ENCODE peak calls at places on chromosomes 3 and 15, in four cellular contexts. One of them, this sample, is unnamed.

GRCh38 chr15:67587754-67588153 is 45.3 kb downstream of the MAP2K5 start:
- DNase-seq in HepG2: no peak
- DNase-seq in K562: peak; percentile 6
- DNase-seq in GM12878: no peak
- DNase-seq in this sample: no peak

GRCh38 chr15:69996842-69997478 is 100.8 kb downstream of the TLE3 start:
- DNase-seq in HepG2: no peak
- DNase-seq in K562: no peak
- DNase-seq in GM12878: no peak
- DNase-seq in this sample: no peak

GRCh38 chr15:40327338-40327917 is 3.9 kb downstream of the INAFM2 start:
- DNase-seq in HepG2: no peak
- DNase-seq in K562: no peak
- DNase-seq in GM12878: no peak
- DNase-seq in this sample: no peak

GRCh38 chr3:67018105-67018788 is 20.1 kb downstream of the KBTBD8 start:
- DNase-seq in HepG2: no peak
- DNase-seq in K562: peak; percentile 90
- DNase-seq in GM12878: no peak
- DNase-seq in this sample: peak; percentile 6

GRCh38 chr3:28672411-28672810 is 323.8 kb upstream of the AZI2 start:
- DNase-seq in HepG2: no peak
- DNase-seq in K562: no peak
- DNase-seq in GM12878: no peak
- DNase-seq in this sample: no peak

GRCh38 chr15:47184405-47185221 is 532.7 kb upstream of the SEMA6D start:
- DNase-seq in HepG2: no peak
- DNase-seq in K562: no peak
- DNase-seq in GM12878: no peak
- DNase-seq in this sample: no peak

GRCh38 chr3:11544413-11545181 is 99.1 kb downstream of the VGLL4 start:
- DNase-seq in HepG2: peak; percentile 23
- DNase-seq in K562: no peak
- DNase-seq in GM12878: no peak
- DNase-seq in this sample: no peak

GRCh38 chr3:25473246-25473645 is 45.2 kb downstream of the RARB start:
- DNase-seq in HepG2: no peak
- DNase-seq in K562: no peak
- DNase-seq in GM12878: no peak
- DNase-seq in this sample: no peak

GRCh38 chr3:46865034-46865507 is 1.8 kb upstream of the MYL3 start:
- DNase-seq in HepG2: no peak
- DNase-seq in K562: no peak
- DNase-seq in GM12878: no peak
- DNase-seq in this sample: no peak

GRCh38 chr3:160580938-160581337 is 15.6 kb upstream of the KPNA4 start:
- DNase-seq in HepG2: no peak
- DNase-seq in K562: no peak
- DNase-seq in GM12878: no peak
- DNase-seq in this sample: no peak

GRCh38 chr3:104885214-104885814 is 481.4 kb upstream of the ALCAM start:
- DNase-seq in HepG2: no peak
- DNase-seq in K562: no peak
- DNase-seq in GM12878: no peak
- DNase-seq in this sample: no peak

GRCh38 chr15:34616613-34617012 is 33.2 kb upstream of the GOLGA8B start:
- DNase-seq in HepG2: peak; percentile 9
- DNase-seq in K562: peak; percentile 83
- DNase-seq in GM12878: no peak
- DNase-seq in this sample: peak; percentile 58

GRCh38 chr3:72891053-72891855 is 3.4 kb downstream of the GXYLT2 start:
- DNase-seq in HepG2: peak; percentile 46
- DNase-seq in K562: peak; percentile 48
- DNase-seq in GM12878: no peak
- DNase-seq in this sample: no peak

GRCh38 chr3:72894941-72895552 is 7.2 kb downstream of the GXYLT2 start:
- DNase-seq in HepG2: no peak
- DNase-seq in K562: no peak
- DNase-seq in GM12878: no peak
- DNase-seq in this sample: no peak

GRCh38 chr3:72892081-72892763 is 4.4 kb downstream of the GXYLT2 start:
- DNase-seq in HepG2: peak; percentile 56
- DNase-seq in K562: no peak
- DNase-seq in GM12878: no peak
- DNase-seq in this sample: no peak

GRCh38 chr3:72890166-72890925 is 2.5 kb downstream of the GXYLT2 start:
- DNase-seq in HepG2: peak; percentile 11
- DNase-seq in K562: no peak
- DNase-seq in GM12878: no peak
- DNase-seq in this sample: no peak

GRCh38 chr3:72892870-72893269 is 5.0 kb downstream of the GXYLT2 start:
- DNase-seq in HepG2: peak; percentile 33
- DNase-seq in K562: peak; percentile 64
- DNase-seq in GM12878: no peak
- DNase-seq in this sample: peak; percentile 36
- TF ChIP-seq RAD21 in HepG2: no peak
- TF ChIP-seq RAD21 in K562: peak; percentile 20
- TF ChIP-seq RAD21 in GM12878: no peak
- TF ChIP-seq RAD21 in this sample: no peak

DNA sequence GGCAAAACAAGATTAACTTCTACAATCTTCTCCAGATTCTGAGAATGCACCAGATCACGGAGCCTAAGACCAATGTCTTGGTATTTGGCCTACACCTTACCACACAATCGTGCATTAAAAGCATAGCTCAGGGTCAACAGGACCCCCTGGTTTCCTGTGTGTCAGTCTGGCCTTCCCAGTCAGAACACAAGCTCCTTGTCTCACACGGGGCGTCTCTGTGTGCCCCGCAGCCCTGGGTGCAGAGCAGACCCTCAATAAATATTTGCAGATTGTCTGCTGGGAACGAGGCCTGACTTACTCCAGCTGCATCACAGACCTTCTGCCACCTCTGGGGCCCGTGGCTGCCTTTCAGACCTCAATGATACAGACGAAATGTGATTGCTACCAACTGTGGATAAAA is 82.5 kb upstream of the CTNNB1 start:
- DNase-seq in HepG2: peak; percentile 52
- DNase-seq in K562: no peak
- DNase-seq in GM12878: no peak
- DNase-seq in this sample: no peak
- TF ChIP-seq JUNB in HepG2: no peak
- TF ChIP-seq JUNB in K562: no peak
- TF ChIP-seq JUNB in GM12878: no peak
- TF ChIP-seq JUNB in this sample: no peak

GRCh38 chr15:43280996-43281395 is 14.3 kb upstream of the TGM5 start:
- DNase-seq in HepG2: no peak
- DNase-seq in K562: no peak
- DNase-seq in GM12878: no peak
- DNase-seq in this sample: no peak

GRCh38 chr15:43286074-43286473 is 19.3 kb upstream of the TGM5 start:
- DNase-seq in HepG2: no peak
- DNase-seq in K562: no peak
- DNase-seq in GM12878: no peak
- DNase-seq in this sample: no peak

GRCh38 chr15:43281926-43282602 is 15.3 kb upstream of the TGM5 start:
- DNase-seq in HepG2: no peak
- DNase-seq in K562: no peak
- DNase-seq in GM12878: no peak
- DNase-seq in this sample: no peak

GRCh38 chr15:43287254-43287653 is 20.5 kb upstream of the TGM5 start:
- DNase-seq in HepG2: no peak
- DNase-seq in K562: no peak
- DNase-seq in GM12878: no peak
- DNase-seq in this sample: no peak

DNA sequence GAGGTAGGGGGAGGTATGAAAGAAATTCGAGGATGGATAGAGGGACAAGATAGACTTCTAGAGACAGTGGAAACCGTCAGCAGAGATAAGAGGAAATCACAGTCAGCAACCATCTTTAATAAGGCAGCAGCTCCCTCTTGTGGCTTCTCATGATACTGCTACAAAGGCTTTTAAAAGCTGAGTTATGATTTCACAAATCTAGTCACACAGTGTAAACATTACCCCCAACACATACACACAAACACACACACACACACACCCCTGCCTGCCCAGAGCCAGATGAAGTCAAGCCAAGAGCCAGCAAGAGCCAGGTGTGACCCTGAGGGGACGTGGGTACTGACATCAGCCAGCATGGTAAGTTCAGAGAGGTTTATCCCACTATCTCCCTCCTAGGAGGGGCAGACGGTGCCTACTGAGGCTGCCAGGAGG is 18.9 kb upstream of the TGM5 start:
- DNase-seq in HepG2: peak; percentile 71
- DNase-seq in K562: peak; percentile 81
- DNase-seq in GM12878: peak; percentile 42
- DNase-seq in this sample: peak; percentile 70
- TF ChIP-seq RAD21 in HepG2: peak; percentile 80
- TF ChIP-seq RAD21 in K562: peak; percentile 99
- TF ChIP-seq RAD21 in GM12878: peak; percentile 93
- TF ChIP-seq RAD21 in this sample: peak; percentile 85

GRCh38 chr3:32056559-32057290 is 49.7 kb upstream of the GPD1L start:
- DNase-seq in HepG2: no peak
- DNase-seq in K562: no peak
- DNase-seq in GM12878: no peak
- DNase-seq in this sample: no peak
- TF ChIP-seq JUNB in HepG2: no peak
- TF ChIP-seq JUNB in K562: no peak
- TF ChIP-seq JUNB in GM12878: no peak
- TF ChIP-seq JUNB in this sample: no peak

GRCh38 chr15:68668926-68669600 is 90.3 kb downstream of the CORO2B start:
- DNase-seq in HepG2: no peak
- DNase-seq in K562: no peak
- DNase-seq in GM12878: no peak
- DNase-seq in this sample: no peak

GRCh38 chr15:68676011-68676605 is 97.3 kb downstream of the CORO2B start:
- DNase-seq in HepG2: no peak
- DNase-seq in K562: no peak
- DNase-seq in GM12878: no peak
- DNase-seq in this sample: no peak

GRCh38 chr15:68674975-68675374 is 96.2 kb downstream of the CORO2B start:
- DNase-seq in HepG2: no peak
- DNase-seq in K562: no peak
- DNase-seq in GM12878: peak; percentile 4
- DNase-seq in this sample: no peak

GRCh38 chr15:68672251-68672650 is 93.5 kb downstream of the CORO2B start:
- DNase-seq in HepG2: no peak
- DNase-seq in K562: no peak
- DNase-seq in GM12878: no peak
- DNase-seq in this sample: no peak

DNA sequence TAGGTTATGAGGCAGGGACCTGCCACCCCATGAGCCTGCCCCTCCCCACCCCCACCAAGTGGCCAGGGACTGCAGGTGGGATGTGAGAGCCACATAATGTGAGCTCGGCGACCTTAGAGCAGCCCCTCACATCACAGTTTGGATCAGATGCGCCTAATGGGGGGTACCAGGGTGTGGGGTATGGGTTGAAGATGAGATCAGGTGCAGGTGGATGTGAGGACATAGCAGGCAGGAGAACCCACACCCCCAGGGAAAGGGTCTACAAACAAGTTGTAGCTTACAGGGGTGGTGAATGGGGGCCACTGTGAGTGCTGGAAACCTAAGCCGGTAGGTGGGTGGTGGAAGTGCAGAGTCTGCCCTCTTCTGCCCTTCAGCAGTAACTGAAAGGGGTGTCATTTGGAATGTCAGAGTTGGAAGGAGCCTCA is 94.0 kb downstream of the CORO2B start:
- DNase-seq in HepG2: no peak
- DNase-seq in K562: no peak
- DNase-seq in GM12878: no peak
- DNase-seq in this sample: no peak
- TF ChIP-seq RAD21 in HepG2: no peak
- TF ChIP-seq RAD21 in K562: peak; percentile 19
- TF ChIP-seq RAD21 in GM12878: no peak
- TF ChIP-seq RAD21 in this sample: peak; percentile 53

This sample was measured in A549.